ENCODE peak calls at places on chromosomes 11 and 22, in four cellular contexts. P, B, S and X are unnamed samples.
A peak's percentile ranks its signal among the peaks of the same experiment; 100 is the strongest.

GRCh38 chr22:23818541-23818940 is 20.3 kb downstream of the DERL3 start:
- DNase-seq in P (no peak), B (no peak), S (no peak), X (no peak)

GRCh38 chr11:63765688-63766241 is 2.8 kb downstream of the ZFTA start:
- DNase-seq in P (no peak), B (no peak), S (no peak), X (peak; percentile 18)

GRCh38 chr11:61764606-61765260 is 12.3 kb downstream of the MYRF start:
- DNase-seq in P (peak; percentile 88), B (no peak), S (peak; percentile 76), X (no peak)

GRCh38 chr11:10325398-10326079 is 20.7 kb downstream of the ADM start:
- DNase-seq in P (no peak), B (no peak), S (no peak), X (no peak)

GRCh38 chr11:71120346-71120963 is 131.9 kb downstream of the SHANK2 start:
- DNase-seq in P (no peak), B (no peak), S (no peak), X (peak; percentile 84)

GRCh38 chr22:46052331-46052771 is 75.4 kb upstream of the WNT7B start:
- DNase-seq in P (no peak), B (no peak), S (no peak), X (peak; percentile 3)

GRCh38 chr11:71527576-71528210 is 626 bp downstream of the KRTAP5-7 start:
- DNase-seq in P (no peak), B (no peak), S (no peak), X (no peak)

GRCh38 chr11:20388096-20389055 is 860 bp downstream of the PRMT3 start:
- DNase-seq in P (no peak), B (no peak), S (peak; percentile 18), X (no peak)

GRCh38 chr22:45268167-45268957 is 16.4 kb upstream of the UPK3A start:
- DNase-seq in P (peak; percentile 94), B (no peak), S (no peak), X (peak; percentile 90)

GRCh38 chr22:19980766-19981165 is 35.9 kb downstream of the ARVCF start:
- DNase-seq in P (no peak), B (no peak), S (no peak), X (no peak)

GRCh38 chr11:134363161-134363560 is 31.4 kb downstream of the GLB1L2 start:
- DNase-seq in P (no peak), B (no peak), S (no peak), X (no peak)

GRCh38 chr22:23823331-23823791 is 15.4 kb downstream of the DERL3 start:
- DNase-seq in P (no peak), B (no peak), S (no peak), X (no peak)

GRCh38 chr22:25829808-25830777 is 88.1 kb downstream of the MYO18B start:
- DNase-seq in P (no peak), B (no peak), S (no peak), X (no peak)

GRCh38 chr11:119928047-119928446 is 199.0 kb upstream of the NECTIN1 start:
- DNase-seq in P (no peak), B (no peak), S (peak; percentile 11), X (no peak)

DNA sequence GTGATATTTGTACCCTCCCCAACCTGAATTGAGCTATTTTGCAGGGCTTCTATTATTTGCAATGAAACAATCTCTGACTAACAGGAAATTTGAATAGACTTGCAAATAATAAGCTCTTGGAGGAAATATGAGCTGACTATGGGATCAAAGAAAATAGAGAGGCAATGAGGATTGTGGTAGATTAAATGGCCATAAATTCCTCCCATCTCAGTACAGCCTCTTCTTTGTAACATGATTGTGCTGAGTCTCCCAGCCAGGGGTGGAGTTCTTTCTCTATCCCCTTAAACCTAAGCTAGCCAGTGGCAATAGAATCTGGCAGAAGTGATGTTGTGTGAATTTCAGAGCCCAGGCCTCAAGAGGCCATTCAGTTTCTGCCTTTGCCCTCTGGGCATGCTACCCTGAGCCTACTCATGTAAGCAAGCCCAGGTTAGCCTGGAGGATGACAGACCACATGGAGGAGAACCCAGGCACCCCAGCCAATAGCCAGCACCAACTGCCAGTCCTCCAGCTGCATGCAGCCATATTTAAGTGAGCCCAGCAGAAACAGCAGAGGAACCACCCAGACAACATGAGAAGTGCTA is 86.8 kb upstream of the TP53I11 start:
- DNase-seq in P (no peak), B (no peak), S (no peak), X (no peak)
- TF ChIP-seq USF1 in P (no peak), B (no peak), S (no peak), X (no peak)

GRCh38 chr11:75238595-75239245 is 1.9 kb upstream of the TPBGL start:
- DNase-seq in P (peak; percentile 17), B (no peak), S (no peak), X (no peak)
- TF ChIP-seq USF1 in P (no peak), B (no peak), S (no peak), X (no peak)

DNA sequence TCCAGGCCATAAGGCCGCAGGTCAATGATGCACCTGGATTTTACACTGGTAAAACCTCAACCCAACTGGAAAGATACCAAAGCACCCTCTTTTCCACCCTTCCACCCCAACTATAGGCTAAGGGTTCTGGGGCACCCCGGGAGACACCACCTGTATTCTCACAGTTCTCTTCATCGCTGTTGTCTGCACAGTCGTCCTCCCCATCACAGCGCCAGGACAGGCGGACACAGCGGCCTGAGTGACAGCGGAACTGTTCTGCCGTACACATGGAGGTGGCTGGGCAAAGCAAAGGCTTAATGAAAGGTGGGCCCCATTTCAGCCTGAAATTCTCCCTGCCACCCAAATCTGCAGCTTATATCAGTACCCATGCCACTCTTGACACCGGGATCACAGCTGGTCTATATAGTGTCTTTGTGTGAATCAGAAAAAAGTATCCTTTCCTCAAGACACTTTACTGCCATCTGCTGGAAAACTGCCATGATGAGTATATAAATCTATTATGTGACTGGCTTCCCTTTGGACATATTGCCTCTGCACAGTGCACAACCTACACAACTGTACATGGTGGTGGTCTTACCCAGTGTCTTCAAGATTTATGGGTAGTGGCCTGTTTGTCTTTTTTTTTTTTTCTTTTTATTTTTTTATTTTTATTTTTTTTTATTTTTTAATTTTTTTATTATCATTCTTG is 21.5 kb downstream of the LRP4 start:
- DNase-seq in P (peak; percentile 63), B (no peak), S (peak; percentile 44), X (no peak)
- TF ChIP-seq USF1 in P (no peak), B (no peak), S (no peak), X (no peak)

GRCh38 chr11:9138133-9138453 is 46.7 kb upstream of the SCUBE2 start:
- DNase-seq in P (no peak), B (no peak), S (no peak), X (no peak)

GRCh38 chr11:9136731-9137130 is 45.3 kb upstream of the SCUBE2 start:
- DNase-seq in P (no peak), B (no peak), S (no peak), X (no peak)

GRCh38 chr11:9137293-9138132 is 46.1 kb upstream of the SCUBE2 start:
- DNase-seq in P (peak; percentile 77), B (peak; percentile 27), S (peak; percentile 74), X (peak; percentile 94)

GRCh38 chr11:9139628-9140357 is 48.4 kb upstream of the SCUBE2 start:
- DNase-seq in P (no peak), B (no peak), S (no peak), X (no peak)

GRCh38 chr11:9138612-9139579 is 47.5 kb upstream of the SCUBE2 start:
- DNase-seq in P (no peak), B (no peak), S (no peak), X (no peak)
- TF ChIP-seq USF1 in P (no peak), B (no peak), S (no peak), X (no peak)

GRCh38 chr11:73236879-73237278 is 18.8 kb downstream of the P2RY2 start:
- DNase-seq in P (peak; percentile 63), B (no peak), S (peak; percentile 61), X (peak; percentile 83)

GRCh38 chr11:73233704-73234402 is 15.8 kb downstream of the P2RY2 start:
- DNase-seq in P (peak; percentile 33), B (no peak), S (no peak), X (peak; percentile 2)

GRCh38 chr11:73234403-73235181 is 16.5 kb downstream of the P2RY2 start:
- DNase-seq in P (no peak), B (no peak), S (no peak), X (no peak)

GRCh38 chr11:73236205-73236765 is 18.2 kb downstream of the P2RY2 start:
- DNase-seq in P (no peak), B (no peak), S (no peak), X (no peak)

GRCh38 chr11:73235236-73235786 is 17.2 kb downstream of the P2RY2 start:
- DNase-seq in P (no peak), B (no peak), S (no peak), X (no peak)
- TF ChIP-seq USF1 in P (no peak), B (no peak), S (no peak), X (no peak)

DNA sequence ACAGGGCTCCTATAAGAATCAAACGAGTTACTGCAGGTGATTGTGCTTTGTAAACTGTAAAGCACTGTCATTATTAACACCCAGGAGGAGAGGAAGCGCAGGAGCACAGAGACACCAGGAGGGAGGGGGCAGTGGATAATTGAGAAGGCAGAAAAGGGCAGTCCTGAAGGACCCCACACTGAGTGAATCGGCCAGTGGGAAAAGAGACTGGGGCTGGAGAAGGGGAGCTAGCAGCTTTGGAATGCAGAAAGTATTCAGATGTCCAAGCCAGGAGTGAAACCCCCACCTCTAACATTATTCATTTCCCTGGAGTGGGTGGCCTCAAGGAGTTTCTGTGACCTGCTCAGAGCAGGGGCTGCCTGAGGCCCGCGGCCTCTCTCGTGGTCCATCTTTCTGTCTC is 38.0 kb upstream of the CDON start:
- DNase-seq in P (no peak), B (no peak), S (no peak), X (no peak)
- TF ChIP-seq USF1 in P (no peak), B (no peak), S (no peak), X (no peak)